ENCODE peak calls at places on chromosomes 4 and X, in five cellular contexts. A is CD4-positive, alpha-beta T cell; X is nephron progenitor cell; H is left ventricle myocardium inferior; G is pancreas. O is an unnamed sample.

GRCh38 chr4:43331226-43332078 is 438.9 kb downstream of the GRXCR1 start:
- DNase-seq in A (no peak), H (no peak), G (no peak), X (no peak), O (peak; percentile 76)

GRCh38 chrX:10173331-10173900 is 16.6 kb downstream of the CLCN4 start:
- DNase-seq in H (no peak), X (peak; percentile 66), G (no peak), A (no peak), O (peak; percentile 85)

GRCh38 chr4:16513876-16514275 is 287.6 kb upstream of the TAPT1 start:
- DNase-seq in G (no peak), X (no peak), A (no peak), H (no peak), O (no peak)

GRCh38 chr4:114364857-114365256 is 233.8 kb upstream of the UGT8 start:
- DNase-seq in H (no peak), G (no peak), A (no peak), X (no peak), O (no peak)

GRCh38 chr4:106898621-106899230 is 137.4 kb downstream of the DKK2 start:
- DNase-seq in H (no peak), G (no peak), A (no peak), X (peak; percentile 48), O (peak; percentile 44)

GRCh38 chr4:162841769-162842168 is 324.9 kb downstream of the NAF1 start:
- DNase-seq in A (no peak), H (no peak), G (no peak), X (no peak), O (no peak)

GRCh38 chrX:9642270-9642995 is 123.2 kb downstream of the GPR143 start:
- DNase-seq in G (no peak), A (no peak), H (no peak), X (no peak), O (no peak)

GRCh38 chrX:141405486-141405877 is 163.2 kb upstream of the SPANXC start:
- DNase-seq in X (no peak), H (no peak), A (no peak), G (no peak), O (peak; percentile 48)

GRCh38 chr4:85726555-85726954 is 251.6 kb downstream of the ARHGAP24 start:
- DNase-seq in A (no peak), H (no peak), X (no peak), G (no peak), O (no peak)

GRCh38 chrX:134526399-134526798 is 66.4 kb downstream of the HPRT1 start:
- DNase-seq in X (no peak), G (no peak), A (no peak), H (no peak), O (peak; percentile 35)

GRCh38 chr4:108900018-108900417 is 137.2 kb upstream of the ETNPPL start:
- DNase-seq in H (no peak), G (no peak), A (no peak), X (no peak), O (no peak)

GRCh38 chrX:153882086-153882498 is 3.9 kb downstream of the L1CAM start:
- DNase-seq in G (peak; percentile 59), X (no peak), A (no peak), H (no peak), O (no peak)

GRCh38 chrX:646228-646495 is 15.6 kb downstream of the SHOX start:
- DNase-seq in A (no peak), H (no peak), X (no peak), G (no peak), O (no peak)

GRCh38 chrX:23885803-23886202 is 21.9 kb downstream of the APOO start:
- DNase-seq in A (no peak), G (no peak), X (no peak), H (no peak), O (no peak)

GRCh38 chr4:115850799-115851509 is 737.5 kb upstream of the NDST4 start:
- DNase-seq in X (no peak), H (no peak), A (no peak), G (no peak), O (no peak)

GRCh38 chrX:77640702-77641101 is 145.3 kb downstream of the ATRX start:
- DNase-seq in G (no peak), X (no peak), H (no peak), A (no peak), O (no peak)

GRCh38 chr4:147173797-147174196 is 228.1 kb upstream of the TTC29 start:
- DNase-seq in H (no peak), X (no peak), A (no peak), G (no peak), O (no peak)

GRCh38 chrX:13652256-13653021 is 502 bp upstream of the TCEANC start:
- DNase-seq in G (no peak), A (no peak), X (no peak), H (no peak), O (peak; percentile 47)

GRCh38 chrX:150587585-150588503 is 19.4 kb downstream of the MTM1 start:
- DNase-seq in X (peak; percentile 33), A (peak; percentile 34), H (no peak), G (no peak), O (no peak)

GRCh38 chr4:18689308-18689915 is 667.9 kb upstream of the LCORL start:
- DNase-seq in H (no peak), A (no peak), G (no peak), X (peak; percentile 72), O (peak; percentile 5)

GRCh38 chr4:73859614-73860088 is 6.6 kb downstream of the PF4V1 start:
- DNase-seq in H (no peak), A (no peak), G (no peak), X (no peak), O (no peak)

GRCh38 chr4:140344621-140345020 is 28.8 kb upstream of the SCOC start:
- DNase-seq in G (peak; percentile 33), A (no peak), H (no peak), X (no peak), O (no peak)

GRCh38 chr4:74410741-74411140 is 34.2 kb upstream of the AREG start:
- DNase-seq in X (no peak), A (no peak), H (no peak), G (no peak), O (no peak)

GRCh38 chr4:173025131-173025530 is 143.5 kb upstream of the GALNT7 start:
- DNase-seq in X (peak; percentile 41), G (no peak), H (no peak), A (no peak), O (peak; percentile 63)

GRCh38 chrX:150100261-150100660 is 162.0 kb upstream of the EOLA2 start:
- DNase-seq in G (no peak), H (no peak), A (no peak), X (no peak), O (no peak)

GRCh38 chr4:69210911-69211310 is 3.6 kb downstream of the UGT2B11 start:
- DNase-seq in X (no peak), A (no peak), H (no peak), G (no peak), O (no peak)

GRCh38 chr4:35399912-35400311 is 844.4 kb downstream of the ARAP2 start:
- DNase-seq in H (no peak), A (no peak), X (no peak), G (no peak), O (no peak)

GRCh38 chrX:47232803-47233332 is at the start of gene USP11:
- DNase-seq in G (no peak), H (no peak), A (no peak), X (no peak), O (no peak)

GRCh38 chr4:106671711-106672110 is 303.1 kb upstream of the GIMD1 start:
- DNase-seq in X (no peak), H (no peak), A (no peak), G (no peak), O (no peak)

GRCh38 chr4:168917150-168917779 is 92.8 kb downstream of the CBR4 start:
- DNase-seq in H (no peak), X (no peak), A (no peak), G (no peak), O (peak; percentile 40)

GRCh38 chrX:51747671-51748070 is 4.4 kb downstream of the GSPT2 start:
- DNase-seq in X (no peak), H (no peak), G (no peak), A (no peak), O (no peak)

GRCh38 chr4:113760852-113761681 is 471 bp downstream of the CAMK2D start:
- DNase-seq in H (peak; percentile 84), X (peak; percentile 69), G (peak; percentile 89), A (peak; percentile 17), O (peak; percentile 51)

GRCh38 chr4:7964459-7964858 is 24.8 kb upstream of the AFAP1 start:
- DNase-seq in H (no peak), G (no peak), A (no peak), X (no peak), O (no peak)
- TF ChIP-seq CTCF in H (no peak), G (no peak), A (no peak), X (no peak), O (no peak)

GRCh38 chrX:56788717-56789122 is 59.7 kb downstream of the NBDY start:
- DNase-seq in G (peak; percentile 65), A (peak; percentile 79), H (no peak), X (no peak), O (no peak)
- TF ChIP-seq CTCF in G (peak; percentile 16), A (peak; percentile 50), H (no peak), X (no peak), O (no peak)

GRCh38 chrX:40661489-40661888 is 14.1 kb upstream of the CXorf38 start:
- DNase-seq in H (no peak), G (no peak), X (no peak), A (no peak), O (no peak)

GRCh38 chrX:40660381-40660780 is 13.0 kb upstream of the CXorf38 start:
- DNase-seq in X (no peak), A (no peak), H (no peak), G (no peak), O (no peak)

GRCh38 chrX:40663078-40663740 is 15.8 kb upstream of the CXorf38 start:
- DNase-seq in G (no peak), A (no peak), H (no peak), X (no peak), O (no peak)

DNA sequence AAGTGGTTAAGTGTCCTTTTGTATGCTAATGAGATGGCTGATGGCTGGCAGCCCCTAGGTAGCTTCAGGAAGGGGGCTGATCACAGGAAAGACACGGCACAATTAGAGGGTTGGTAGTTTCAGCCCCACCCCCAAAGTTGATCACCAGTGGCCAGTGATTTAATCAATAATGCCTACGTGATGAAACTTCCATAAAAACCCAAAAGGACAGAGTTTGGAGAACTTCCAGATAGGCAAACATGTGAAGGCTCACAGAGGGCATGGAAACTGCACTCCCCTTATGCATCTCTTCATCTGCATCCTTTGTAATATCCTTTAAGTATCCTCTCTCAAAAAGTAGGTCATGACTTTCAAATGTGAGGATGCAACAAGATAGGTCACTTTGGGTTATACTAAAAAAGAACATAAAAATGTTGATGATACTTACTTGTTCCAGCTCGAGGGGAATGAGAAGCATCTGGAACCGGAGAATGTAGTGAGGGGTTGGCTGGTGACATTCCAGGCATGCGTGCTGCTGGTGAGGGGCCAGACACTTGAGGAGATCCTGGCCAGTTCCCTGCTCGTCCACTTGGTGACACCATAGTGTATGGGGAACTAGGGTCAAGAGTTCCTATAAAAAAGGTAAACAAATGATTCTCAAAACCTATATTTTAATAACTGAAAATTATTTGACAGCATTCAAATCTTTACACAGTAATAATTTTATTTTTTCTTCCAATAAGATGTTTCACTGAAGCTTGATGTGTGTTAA is 16.7 kb upstream of the CXorf38 start:
- DNase-seq in H (no peak), A (no peak), X (peak; percentile 8), G (no peak), O (no peak)
- TF ChIP-seq CTCF in H (peak; percentile 52), A (no peak), X (no peak), G (no peak), O (peak; percentile 14)

DNA sequence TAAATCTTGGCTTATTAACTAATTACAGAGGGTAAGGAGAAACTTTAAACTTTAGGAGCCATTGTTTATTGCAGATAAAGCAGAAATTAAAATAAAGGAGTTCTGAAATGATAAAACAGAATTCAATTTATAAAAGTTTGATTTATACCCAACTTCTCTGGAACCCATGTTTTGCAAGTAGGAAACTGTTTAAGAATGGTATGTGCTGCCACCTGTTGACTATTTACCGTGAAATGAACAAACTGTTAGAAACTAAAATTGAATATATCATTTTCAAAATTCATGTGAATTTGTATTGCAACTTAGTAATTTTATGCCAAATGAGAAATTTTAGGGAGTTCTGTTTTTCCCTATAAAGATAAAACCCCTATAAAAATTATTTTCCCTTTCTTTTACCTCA is 11.0 kb upstream of the TBC1D8B start:
- DNase-seq in G (no peak), A (no peak), X (no peak), H (no peak), O (no peak)
- TF ChIP-seq CTCF in G (no peak), A (peak; percentile 32), X (peak; percentile 15), H (peak; percentile 47), O (peak; percentile 12)

O was measured in RWPE1.